ENCODE peak calls at places on chromosome 12, in eight cellular contexts. K is endothelial cell of umbilical vein, Q is AG04449, L is transverse colon, F is MG63, O is neural progenitor cell, T is psoas muscle, E is brain microvascular endothelial cell. D is an unnamed sample.

GRCh38 chr12:19440019-19440858 is 947 bp downstream of the AEBP2 start:
- DNase-seq in K (peak; percentile 69), Q (no peak), L (peak; percentile 57), F (peak; percentile 66), O (peak; percentile 81), T (peak; percentile 47), E (peak; percentile 38), D (no peak)

GRCh38 chr12:108792361-108793292 is 61.3 kb upstream of the CORO1C start:
- DNase-seq in K (no peak), Q (no peak), L (no peak), F (no peak), O (no peak), T (no peak), E (no peak), D (no peak)

GRCh38 chr12:80598004-80598606 is 109.3 kb upstream of the MYF6 start:
- DNase-seq in K (peak; percentile 55), Q (peak; percentile 33), L (no peak), F (peak; percentile 58), O (peak; percentile 41), T (no peak), E (peak; percentile 65), D (no peak)

GRCh38 chr12:1318327-1319031 is 275.9 kb downstream of the FBXL14 start:
- DNase-seq in K (no peak), Q (peak; percentile 29), L (no peak), F (peak; percentile 75), O (peak; percentile 55), T (no peak), E (peak; percentile 2), D (peak; percentile 29)

GRCh38 chr12:944201-944600 is 5.3 kb downstream of the RAD52 start:
- DNase-seq in K (no peak), Q (no peak), L (no peak), F (no peak), O (no peak), T (no peak), E (no peak), D (no peak)

GRCh38 chr12:58067610-58068387 is 126.4 kb downstream of the ATP23 start:
- DNase-seq in K (no peak), Q (peak; percentile 71), L (no peak), F (no peak), O (no peak), T (no peak), E (peak; percentile 65), D (peak; percentile 87)

GRCh38 chr12:77087427-77087826 is 22.1 kb upstream of the E2F7 start:
- DNase-seq in K (peak; percentile 38), Q (peak; percentile 65), L (no peak), F (peak; percentile 76), O (no peak), T (no peak), E (peak; percentile 84), D (no peak)

GRCh38 chr12:132395192-132395907 is 66.0 kb upstream of the GALNT9 start:
- DNase-seq in K (no peak), Q (no peak), L (peak; percentile 2), F (no peak), O (no peak), T (no peak), E (no peak), D (no peak)

GRCh38 chr12:20268121-20268732 is 100.1 kb upstream of the PDE3A start:
- DNase-seq in K (no peak), Q (no peak), L (no peak), F (no peak), O (no peak), T (no peak), E (peak; percentile 31), D (no peak)

GRCh38 chr12:49264873-49265792 is at the start of gene TUBA1C:
- DNase-seq in K (peak; percentile 89), Q (peak; percentile 67), L (peak; percentile 96), F (peak; percentile 96), O (peak; percentile 95), T (peak; percentile 93), E (peak; percentile 84), D (peak; percentile 62)

GRCh38 chr12:91370086-91370868 is 187.7 kb upstream of the DCN start:
- DNase-seq in K (no peak), Q (no peak), L (no peak), F (no peak), O (peak; percentile 39), T (no peak), E (no peak), D (no peak)

GRCh38 chr12:52202361-52203078 is 10.7 kb upstream of the KRT80 start:
- DNase-seq in K (no peak), Q (no peak), L (no peak), F (peak; percentile 93), O (no peak), T (no peak), E (no peak), D (no peak)

GRCh38 chr12:96120359-96121100 is 73.6 kb upstream of the ELK3 start:
- DNase-seq in K (no peak), Q (no peak), L (peak; percentile 33), F (no peak), O (peak; percentile 29), T (no peak), E (no peak), D (no peak)

GRCh38 chr12:103050273-103050672 is 92.8 kb downstream of the ASCL1 start:
- DNase-seq in K (no peak), Q (no peak), L (no peak), F (no peak), O (no peak), T (no peak), E (no peak), D (no peak)

GRCh38 chr12:59040043-59040442 is 119.7 kb upstream of the LRIG3 start:
- DNase-seq in K (no peak), Q (no peak), L (no peak), F (no peak), O (no peak), T (no peak), E (no peak), D (no peak)

GRCh38 chr12:68080577-68080976 is 79.0 kb downstream of the IFNG start:
- DNase-seq in K (no peak), Q (no peak), L (no peak), F (no peak), O (peak; percentile 66), T (no peak), E (no peak), D (no peak)

GRCh38 chr12:37720846-37721245 is 595.7 kb upstream of the ALG10B start:
- DNase-seq in K (no peak), Q (no peak), L (no peak), F (no peak), O (no peak), T (no peak), E (no peak), D (no peak)

GRCh38 chr12:44372259-44372658 is 503.9 kb downstream of the NELL2 start:
- DNase-seq in K (no peak), Q (peak; percentile 3), L (no peak), F (no peak), O (no peak), T (no peak), E (no peak), D (peak; percentile 13)

GRCh38 chr12:43815416-43815815 is 9.3 kb upstream of the TWF1 start:
- DNase-seq in K (no peak), Q (no peak), L (peak; percentile 14), F (no peak), O (no peak), T (no peak), E (no peak), D (no peak)

GRCh38 chr12:101594700-101595099 is at the start of gene MYBPC1:
- DNase-seq in K (no peak), Q (no peak), L (no peak), F (no peak), O (peak; percentile 24), T (no peak), E (no peak), D (no peak)

GRCh38 chr12:26017484-26018211 is 59.2 kb downstream of the RASSF8 start:
- DNase-seq in K (peak; percentile 69), Q (no peak), L (no peak), F (no peak), O (peak; percentile 85), T (no peak), E (no peak), D (no peak)

GRCh38 chr12:105825141-105825540 is 313.6 kb downstream of the NUAK1 start:
- DNase-seq in K (no peak), Q (no peak), L (no peak), F (no peak), O (no peak), T (no peak), E (no peak), D (no peak)

DNA sequence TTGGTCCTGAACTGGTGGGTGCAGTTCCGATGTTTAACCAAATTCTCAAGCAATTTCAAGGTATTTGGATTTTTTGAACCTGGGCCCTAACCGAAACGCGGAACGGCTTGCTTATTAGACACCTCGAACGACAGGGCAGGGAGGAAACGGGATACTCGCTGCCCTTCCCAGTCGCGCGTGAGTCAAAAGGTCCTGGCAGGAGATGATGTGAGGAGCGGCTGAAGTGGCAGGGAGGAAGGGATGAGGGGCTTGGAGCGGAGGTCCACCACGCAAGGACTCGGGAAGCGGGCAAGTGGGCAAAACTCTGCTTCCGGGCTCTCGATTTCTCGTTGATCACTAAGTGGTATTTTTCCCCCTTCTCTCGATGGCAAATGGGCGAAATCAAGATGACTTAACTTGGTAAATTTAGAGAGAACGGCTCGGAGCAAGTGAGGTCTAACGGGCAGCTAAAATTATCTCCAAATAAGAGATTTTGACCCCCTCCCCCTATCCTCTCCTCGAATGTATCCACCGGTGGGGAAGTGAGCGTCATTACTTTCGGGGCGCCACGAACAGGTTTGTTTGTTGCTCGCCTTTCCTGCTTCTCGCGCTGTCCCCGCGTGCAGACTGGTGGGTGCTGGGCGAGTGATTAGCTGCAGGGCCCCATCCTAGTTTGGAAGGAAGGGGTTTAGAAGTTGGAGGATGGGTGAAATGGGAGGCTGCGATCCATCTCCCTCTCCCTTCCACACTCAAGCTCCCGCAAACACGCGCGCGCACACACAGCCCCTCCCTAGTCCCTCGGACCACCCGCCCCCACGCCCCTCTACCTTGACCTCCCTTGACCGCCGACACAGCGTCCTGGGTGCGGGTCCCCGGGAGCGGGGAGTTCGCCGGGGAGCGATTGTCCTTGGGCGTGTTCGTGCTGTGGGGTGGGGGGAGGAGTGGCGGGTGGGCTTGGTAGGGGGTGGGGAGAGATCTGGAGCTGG is 987 bp upstream of the NTF3 start:
- DNase-seq in K (peak; percentile 6), Q (no peak), L (no peak), F (no peak), O (peak; percentile 51), T (no peak), E (no peak), D (no peak)
- H3K4me3 ChIP-seq in K (no peak overlapping the region), Q (peak overlapping the region; percentile 81), L (no peak overlapping the region), F (no peak overlapping the region), O (peak overlapping the region; percentile 88), T (peak overlapping the region; percentile 63), E (no peak overlapping the region), D (peak overlapping the region; percentile 74)

GRCh38 chr12:100371146-100371545 is 14.3 kb downstream of the SLC17A8 start:
- DNase-seq in K (no peak), Q (no peak), L (no peak), F (no peak), O (peak; percentile 15), T (no peak), E (no peak), D (no peak)
- H3K4me3 ChIP-seq in K (no peak overlapping the region), Q (no peak overlapping the region), L (no peak overlapping the region), F (no peak overlapping the region), O (no peak overlapping the region), T (no peak overlapping the region), E (no peak overlapping the region), D (no peak overlapping the region)

GRCh38 chr12:106985479-106985878 is 1.5 kb downstream of the MTERF2 start:
- DNase-seq in K (no peak), Q (no peak), L (no peak), F (no peak), O (peak; percentile 10), T (no peak), E (no peak), D (no peak)
- H3K4me3 ChIP-seq in K (no peak overlapping the region), Q (peak overlapping the region; percentile 81), L (no peak overlapping the region), F (no peak overlapping the region), O (no peak overlapping the region), T (peak overlapping the region; percentile 92), E (no peak overlapping the region), D (no peak overlapping the region)

GRCh38 chr12:122834229-122834920 is 882 bp upstream of the HIP1R start:
- DNase-seq in K (peak; percentile 83), Q (no peak), L (peak; percentile 55), F (peak; percentile 42), O (peak; percentile 95), T (no peak), E (no peak), D (no peak)
- H3K4me3 ChIP-seq in K (peak overlapping the region; percentile 53), Q (peak overlapping the region; percentile 63), L (no peak overlapping the region), F (peak overlapping the region; percentile 35), O (peak overlapping the region; percentile 90), T (peak overlapping the region; percentile 77), E (peak overlapping the region; percentile 55), D (peak overlapping the region; percentile 68)